ENCODE peak calls at places on chromosome 11, in four cellular contexts. X is effector memory CD4-positive, alpha-beta T cell; F is neural progenitor cell; E is CD8-positive, alpha-beta memory T cell. G is an unnamed sample.
A peak's percentile ranks its signal among the peaks of the same experiment; 100 is the strongest.

GRCh38 chr11:119320593-119321524 is 3.9 kb upstream of the MCAM start:
- DNase-seq in E (peak; percentile 39), F (peak; percentile 71), X (peak; percentile 41), G (peak; percentile 32)

GRCh38 chr11:61975638-61976419 is 8.4 kb upstream of the FTH1 start:
- DNase-seq in E (no peak), X (no peak), F (no peak), G (no peak)

GRCh38 chr11:115217726-115218311 is 286.4 kb downstream of the CADM1 start:
- DNase-seq in X (no peak), E (no peak), F (no peak), G (peak; percentile 20)

GRCh38 chr11:4060182-4060923 is 34.2 kb upstream of the RRM1 start:
- DNase-seq in E (no peak), X (no peak), F (no peak), G (no peak)

GRCh38 chr11:20451568-20451967 is 64.1 kb downstream of the PRMT3 start:
- DNase-seq in X (no peak), E (no peak), F (no peak), G (no peak)

GRCh38 chr11:60899021-60899936 is 7.1 kb downstream of the PRPF19 start:
- DNase-seq in F (peak; percentile 50), E (peak; percentile 10), X (no peak), G (no peak)

GRCh38 chr11:58276151-58276550 is 8.1 kb upstream of the OR10W1 start:
- DNase-seq in F (no peak), X (no peak), E (no peak), G (no peak)

GRCh38 chr11:129637983-129638776 is 177.5 kb upstream of the TMEM45B start:
- DNase-seq in X (no peak), E (no peak), F (no peak), G (no peak)

GRCh38 chr11:91932151-91932821 is 292.3 kb upstream of the FAT3 start:
- DNase-seq in F (no peak), E (no peak), X (no peak), G (no peak)

GRCh38 chr11:102456381-102456780 is 3.8 kb upstream of the TMEM123 start:
- DNase-seq in X (no peak), E (no peak), F (no peak), G (no peak)

GRCh38 chr11:117345039-117345438 is 17.4 kb downstream of the CEP164 start:
- DNase-seq in E (no peak), X (no peak), F (no peak), G (no peak)

GRCh38 chr11:132961453-132961852 is 570.8 kb downstream of the OPCML start:
- DNase-seq in X (no peak), F (no peak), E (no peak), G (no peak)

GRCh38 chr11:44609028-44609782 is 43.7 kb downstream of the CD82 start:
- DNase-seq in F (no peak), X (no peak), E (peak; percentile 20), G (peak; percentile 17)

GRCh38 chr11:17098632-17099031 is 21.2 kb upstream of the RPS13 start:
- DNase-seq in X (no peak), E (no peak), F (no peak), G (no peak)

GRCh38 chr11:69837791-69838190 is 18.6 kb upstream of the FGF3 start:
- DNase-seq in E (no peak), X (no peak), F (no peak), G (no peak)
- H3K27me3 ChIP-seq in E (peaks cover 6% of the 10 kb centered on the region), X (peaks cover 9% of the 10 kb centered on the region), F (no peaks in the 10 kb centered on the region), G (no peaks in the 10 kb centered on the region)

GRCh38 chr11:67370351-67371076 is 2.9 kb downstream of the CLCF1 start:
- DNase-seq in F (peak; percentile 53), X (no peak), E (no peak), G (no peak)

GRCh38 chr11:67368621-67369020 is 4.8 kb downstream of the CLCF1 start:
- DNase-seq in F (no peak), X (no peak), E (no peak), G (no peak)

GRCh38 chr11:67371199-67371548 is 2.2 kb downstream of the CLCF1 start:
- DNase-seq in F (no peak), X (no peak), E (no peak), G (no peak)

GRCh38 chr11:67369275-67369674 is 4.1 kb downstream of the CLCF1 start:
- DNase-seq in F (no peak), E (no peak), X (no peak), G (no peak)

DNA sequence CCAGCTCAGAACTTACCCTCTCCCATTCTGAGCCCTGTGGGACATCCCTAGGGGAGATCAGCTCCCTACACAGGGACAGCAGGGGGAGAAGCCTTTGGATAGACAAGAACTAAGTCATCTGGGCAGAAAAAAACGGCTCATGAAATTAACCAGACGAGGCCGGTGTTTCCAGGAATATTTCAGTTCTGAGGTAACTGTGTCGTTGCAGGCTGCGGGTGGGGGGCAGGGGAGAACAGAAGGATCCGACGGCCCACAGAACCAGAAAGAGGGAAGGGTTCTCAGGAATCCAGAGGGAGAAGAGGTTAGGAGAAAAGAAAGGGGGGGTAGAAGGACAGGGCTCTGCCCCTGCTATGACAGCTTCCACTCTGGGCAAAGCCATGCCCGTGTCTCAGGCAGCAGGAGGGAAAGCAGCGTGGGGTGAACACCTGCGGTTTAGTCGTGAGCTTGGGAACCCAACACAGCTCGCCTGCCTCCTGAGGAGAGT is 3.6 kb downstream of the CLCF1 start:
- DNase-seq in X (no peak), E (no peak), F (no peak), G (no peak)
- H3K4me3 ChIP-seq in X (no peak overlapping the region), E (no peak overlapping the region), F (no peak overlapping the region), G (no peak overlapping the region)

DNA sequence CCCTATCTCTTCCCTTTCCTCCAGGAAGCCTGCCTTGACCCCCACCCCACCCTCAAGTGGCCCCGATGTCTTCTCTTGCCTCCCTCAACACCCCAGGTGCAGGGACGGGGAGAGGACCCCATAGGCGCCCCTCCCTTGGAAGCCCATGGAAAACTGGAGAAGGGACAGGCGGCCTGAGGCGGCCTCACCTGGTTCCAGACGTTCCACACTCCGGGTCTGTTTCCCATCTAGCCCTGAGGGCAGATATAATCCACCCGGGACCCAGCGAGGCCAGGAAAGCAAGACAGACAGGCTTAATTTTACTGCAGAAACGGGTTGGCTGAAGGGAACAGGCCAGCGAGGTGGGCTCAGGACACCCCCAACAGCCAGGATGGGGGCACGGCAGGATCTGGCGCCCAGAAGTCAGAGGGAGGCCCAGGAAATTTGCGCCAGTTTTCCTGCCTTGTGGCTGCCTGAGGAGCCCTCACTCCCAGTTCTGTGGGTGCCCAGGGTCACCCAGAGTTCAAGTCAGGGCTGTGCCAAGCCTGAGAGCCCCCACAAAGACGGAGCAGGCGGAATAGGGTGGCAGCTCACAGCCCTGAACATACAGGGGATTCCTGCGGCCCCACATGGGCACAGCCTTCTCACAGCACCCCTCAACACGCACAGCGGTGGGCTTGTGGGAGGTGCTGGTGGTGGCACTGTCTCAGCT is 3.0 kb upstream of the SIGIRR start:
- DNase-seq in X (no peak), F (no peak), E (no peak), G (no peak)
- H3K27me3 ChIP-seq in X (no peaks in the 10 kb centered on the region), F (peaks cover 57% of the 10 kb centered on the region), E (no peaks in the 10 kb centered on the region), G (no peaks in the 10 kb centered on the region)

DNA sequence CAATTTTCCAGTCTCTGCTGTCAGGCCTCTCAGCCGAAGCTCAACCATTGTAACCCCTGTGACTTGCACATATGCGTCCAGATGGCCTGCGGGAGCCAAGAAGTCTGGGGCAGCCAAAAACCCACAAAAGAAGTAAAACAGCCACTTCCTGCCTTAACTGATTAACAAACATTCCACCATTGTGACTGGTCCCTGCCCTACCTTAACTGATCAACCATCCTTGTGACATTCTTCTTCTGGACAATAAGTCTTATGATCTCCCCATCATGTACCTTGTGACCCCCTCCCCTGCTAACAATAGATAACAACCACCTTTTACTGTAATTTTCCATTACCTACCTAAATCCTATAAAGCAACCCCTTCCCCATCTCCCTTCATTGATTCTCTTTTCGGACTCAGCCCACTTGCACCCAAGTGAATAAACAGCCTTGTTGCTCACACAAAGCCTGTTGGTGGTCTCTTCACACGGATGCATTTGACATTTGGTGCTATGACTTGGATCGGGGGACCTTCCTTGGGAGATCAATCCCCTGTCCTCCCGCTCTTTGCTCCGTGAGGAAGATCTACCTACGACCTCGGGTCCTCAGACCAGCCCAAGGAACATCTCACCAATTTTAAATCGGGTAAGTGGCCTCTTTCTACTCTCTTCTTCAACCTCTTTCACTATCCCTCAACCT is 1.3 kb upstream of the NDUFC2 start:
- DNase-seq in E (no peak), X (no peak), F (no peak), G (peak; percentile 20)
- H3K4me3 ChIP-seq in E (peak overlapping the region; percentile 82), X (no peak overlapping the region), F (no peak overlapping the region), G (peak overlapping the region; percentile 7)

GRCh38 chr11:31974737-31975136 is 116.1 kb upstream of the RCN1 start:
- DNase-seq in E (no peak), F (no peak), X (no peak), G (no peak)
- H3K27me3 ChIP-seq in E (peaks cover 2% of the 10 kb centered on the region), F (no peaks in the 10 kb centered on the region), X (no peaks in the 10 kb centered on the region), G (no peaks in the 10 kb centered on the region)

DNA sequence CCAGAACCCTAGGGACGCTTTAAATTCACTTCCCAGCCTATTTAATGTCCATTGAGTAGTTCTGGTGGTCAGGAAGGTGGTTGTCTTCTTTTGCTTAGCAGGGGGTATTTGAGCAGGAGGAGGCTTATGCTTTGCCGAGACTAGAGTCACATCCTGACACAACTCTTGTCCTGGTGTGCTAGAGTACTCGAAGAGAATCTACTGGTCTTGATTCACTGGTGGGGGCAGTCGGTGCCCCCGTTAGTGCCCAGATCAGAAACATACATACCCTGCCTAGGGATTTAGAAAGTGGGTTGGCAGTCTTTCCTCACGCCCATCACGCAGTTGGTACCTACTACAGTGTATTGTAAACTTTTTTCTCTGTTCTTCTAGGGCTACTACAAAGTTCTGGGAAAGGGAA is 2.7 kb downstream of the RPL27A start:
- DNase-seq in X (no peak), F (no peak), E (no peak), G (no peak)
- H3K4me3 ChIP-seq in X (no peak overlapping the region), F (no peak overlapping the region), E (no peak overlapping the region), G (no peak overlapping the region)